ENCODE peak calls at places on chromosomes 13 and 19, in ten cellular contexts. B is AG10803, A is fibroblast of pulmonary artery, J is Peyer's patch, D is PC-3, N is upper lobe of left lung, Z is H1, U is epithelial cell of proximal tubule, X is GM12864, W is stomach. P is an unnamed sample.

GRCh38 chr13:32036762-32037161 is 5.2 kb downstream of the FRY start:
- DNase-seq in B (no peak), A (no peak), J (no peak), D (no peak), N (no peak), Z (no peak), U (no peak), X (no peak), W (no peak), P (no peak)

GRCh38 chr19:33780746-33781145 is 15.9 kb upstream of the KCTD15 start:
- DNase-seq in B (no peak), A (peak; percentile 11), J (no peak), D (no peak), N (no peak), Z (no peak), U (no peak), X (no peak), W (no peak), P (no peak)

GRCh38 chr13:77810430-77810829 is 108.2 kb downstream of the EDNRB start:
- DNase-seq in B (peak; percentile 23), A (peak; percentile 48), J (no peak), D (peak; percentile 53), N (no peak), Z (no peak), U (no peak), X (peak; percentile 24), W (no peak), P (no peak)

GRCh38 chr13:75440100-75440499 is 41.9 kb downstream of the TBC1D4 start:
- DNase-seq in B (no peak), A (no peak), J (no peak), D (no peak), N (no peak), Z (no peak), U (no peak), X (no peak), W (no peak), P (no peak)

GRCh38 chr13:67996101-67996500 is 766.0 kb upstream of the PCDH9 start:
- DNase-seq in B (no peak), A (no peak), J (no peak), D (no peak), N (no peak), Z (no peak), U (no peak), X (no peak), W (no peak), P (no peak)

GRCh38 chr13:59439776-59440428 is 723.8 kb downstream of the DIAPH3 start:
- DNase-seq in B (no peak), A (no peak), J (no peak), D (no peak), N (peak; percentile 66), Z (no peak), U (no peak), X (no peak), W (no peak), P (no peak)

GRCh38 chr13:28621439-28621838 is 37.5 kb upstream of the POMP start:
- DNase-seq in B (no peak), A (no peak), J (no peak), D (no peak), N (no peak), Z (no peak), U (no peak), X (no peak), W (no peak), P (no peak)

GRCh38 chr19:2475018-2475701 is 767 bp upstream of the GADD45B start:
- DNase-seq in B (peak; percentile 58), A (peak; percentile 67), J (peak; percentile 75), D (peak; percentile 58), N (peak; percentile 93), Z (no peak), U (no peak), X (no peak), W (peak; percentile 65), P (no peak)

GRCh38 chr19:18380843-18381242 is 5.1 kb upstream of the GDF15 start:
- DNase-seq in B (no peak), A (no peak), J (no peak), D (no peak), N (no peak), Z (no peak), U (no peak), X (no peak), W (no peak), P (no peak)
- TF ChIP-seq CTCF in B (no peak), A (no peak), J (no peak), D (no peak), N (no peak), Z (no peak), U (no peak), X (no peak), W (no peak), P (no peak)

GRCh38 chr13:23022667-23023066 is 158.1 kb upstream of the SGCG start:
- DNase-seq in B (no peak), A (no peak), J (no peak), D (no peak), N (peak; percentile 1), Z (no peak), U (no peak), X (no peak), W (no peak), P (no peak)

GRCh38 chr13:23020246-23020843 is 160.4 kb upstream of the SGCG start:
- DNase-seq in B (peak; percentile 55), A (peak; percentile 72), J (no peak), D (peak; percentile 66), N (no peak), Z (no peak), U (no peak), X (peak; percentile 47), W (peak; percentile 41), P (no peak)

GRCh38 chr13:23021921-23022320 is 158.9 kb upstream of the SGCG start:
- DNase-seq in B (no peak), A (no peak), J (no peak), D (no peak), N (no peak), Z (no peak), U (no peak), X (no peak), W (no peak), P (no peak)

DNA sequence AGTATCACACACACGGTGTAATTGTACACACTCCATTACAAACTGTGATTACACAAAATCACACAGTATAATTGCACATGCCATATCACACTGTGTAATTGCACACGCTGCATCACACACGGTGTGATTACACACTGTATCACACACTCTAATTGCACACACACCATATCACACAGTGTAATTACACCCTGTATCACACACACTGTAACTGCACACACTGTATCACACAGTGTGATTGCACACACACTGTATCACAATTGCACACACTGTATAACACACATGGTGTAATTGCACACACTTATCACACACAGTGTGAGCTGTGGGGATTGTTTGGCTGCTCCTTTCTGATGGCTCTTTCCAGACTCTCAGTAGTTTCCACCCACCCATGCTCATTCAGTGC is 162.6 kb upstream of the SGCG start:
- DNase-seq in B (no peak), A (no peak), J (no peak), D (no peak), N (no peak), Z (no peak), U (no peak), X (no peak), W (no peak), P (no peak)
- TF ChIP-seq CTCF in B (no peak), A (no peak), J (no peak), D (no peak), N (no peak), Z (no peak), U (no peak), X (no peak), W (no peak), P (no peak)

GRCh38 chr13:100673831-100674362 is 698 bp downstream of the TMTC4 start:
- DNase-seq in B (peak; percentile 77), A (peak; percentile 92), J (peak; percentile 64), D (peak; percentile 70), N (peak; percentile 93), Z (no peak), U (peak; percentile 69), X (peak; percentile 30), W (peak; percentile 55), P (peak; percentile 64)
- TF ChIP-seq CTCF in B (no peak), A (no peak), J (no peak), D (no peak), N (no peak), Z (no peak), U (no peak), X (no peak), W (no peak), P (no peak)

GRCh38 chr19:31459430-31459829 is 110.2 kb upstream of the TSHZ3 start:
- DNase-seq in B (no peak), A (no peak), J (no peak), D (no peak), N (no peak), Z (no peak), U (no peak), X (no peak), W (no peak), P (no peak)
- TF ChIP-seq CTCF in B (peak; percentile 25), A (peak; percentile 7), J (no peak), D (no peak), N (no peak), Z (no peak), U (no peak), X (no peak), W (no peak), P (no peak)

DNA sequence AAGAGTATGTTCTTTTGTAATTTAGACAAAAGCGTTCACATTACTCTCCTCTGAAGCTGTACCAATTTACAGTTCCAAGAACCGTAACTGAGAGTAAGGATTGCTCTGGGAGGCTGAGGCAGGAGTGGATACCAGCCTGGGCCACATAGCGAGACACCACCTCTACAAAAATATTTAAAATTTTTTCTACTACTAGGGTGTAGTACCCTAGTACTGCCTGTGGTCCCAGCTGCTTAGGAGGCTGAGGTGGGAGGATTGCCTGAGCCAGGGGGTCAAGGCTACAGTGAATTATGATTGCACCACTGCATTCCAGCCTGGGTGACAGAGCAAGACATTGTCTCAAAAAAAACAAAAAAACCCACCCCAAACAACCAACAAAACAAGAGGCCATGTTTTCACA is 12.1 kb upstream of the CYP2A6 start:
- DNase-seq in B (no peak), A (no peak), J (no peak), D (no peak), N (no peak), Z (no peak), U (no peak), X (no peak), W (no peak), P (no peak)
- TF ChIP-seq CTCF in B (no peak), A (no peak), J (no peak), D (no peak), N (no peak), Z (no peak), U (no peak), X (no peak), W (no peak), P (no peak)